ENCODE peak calls at places on chromosomes 1 and 21, in four cellular contexts. N is T1000, V is nephron progenitor cell, H is foreskin melanocyte. R is an unnamed sample.

GRCh38 chr1:11523261-11523660 is 44.3 kb downstream of the DISP3 start:
- DNase-seq in N (no peak), V (no peak), H (no peak), R (no peak)

GRCh38 chr1:186188004-186188539 is 187.0 kb downstream of the TPR start:
- DNase-seq in N (peak; percentile 58), V (no peak), H (peak; percentile 88), R (peak; percentile 22)

GRCh38 chr1:46749921-46750404 is 31.0 kb upstream of the EFCAB14 start:
- DNase-seq in N (no peak), V (no peak), H (no peak), R (no peak)

GRCh38 chr1:156465747-156466365 is 34.7 kb downstream of the MEF2D start:
- DNase-seq in N (no peak), V (no peak), H (no peak), R (no peak)

GRCh38 chr1:9452516-9453158 is 86.6 kb upstream of the SLC25A33 start:
- DNase-seq in N (no peak), V (no peak), H (no peak), R (no peak)

GRCh38 chr1:227447531-227447990 is 115.8 kb upstream of the ZNF678 start:
- DNase-seq in N (peak; percentile 64), V (peak; percentile 28), H (peak; percentile 27), R (no peak)

GRCh38 chr21:28253971-28254370 is 738.7 kb downstream of the LTN1 start:
- DNase-seq in N (no peak), V (no peak), H (no peak), R (no peak)

GRCh38 chr1:29033829-29034466 is 89.8 kb downstream of the TMEM200B start:
- DNase-seq in N (no peak), V (no peak), H (peak; percentile 38), R (no peak)

GRCh38 chr1:27438621-27439061 is 46.2 kb downstream of the GPR3 start:
- DNase-seq in N (no peak), V (no peak), H (no peak), R (no peak)